ENCODE peak calls at places on chromosomes 3 and 15, in eight cellular contexts. One of them, this sample, is unnamed.

GRCh38 chr15:95884276-95884675 is 446.2 kb upstream of the NR2F2 start:
- DNase-seq in Panc1: no peak
- DNase-seq in K562: no peak
- DNase-seq in HepG2: no peak
- DNase-seq in GM12878: no peak
- DNase-seq in esophagus muscularis mucosa: no peak
- DNase-seq in stomach: no peak
- DNase-seq in HCT116: no peak
- DNase-seq in this sample: no peak

GRCh38 chr3:111227216-111227615 is 155.6 kb downstream of the NECTIN3 start:
- DNase-seq in HCT116: no peak
- DNase-seq in K562: no peak
- DNase-seq in HepG2: no peak
- DNase-seq in stomach: no peak
- DNase-seq in esophagus muscularis mucosa: no peak
- DNase-seq in GM12878: no peak
- DNase-seq in Panc1: no peak
- DNase-seq in this sample: no peak

GRCh38 chr3:171054921-171055320 is 28.4 kb upstream of the SLC2A2 start:
- DNase-seq in HCT116: no peak
- DNase-seq in stomach: no peak
- DNase-seq in K562: no peak
- DNase-seq in HepG2: no peak
- DNase-seq in GM12878: no peak
- DNase-seq in esophagus muscularis mucosa: no peak
- DNase-seq in Panc1: no peak
- DNase-seq in this sample: no peak

GRCh38 chr3:198064420-198064819 is 104.4 kb downstream of the LMLN start:
- DNase-seq in K562: no peak
- DNase-seq in HCT116: no peak
- DNase-seq in GM12878: no peak
- DNase-seq in Panc1: no peak
- DNase-seq in stomach: no peak
- DNase-seq in esophagus muscularis mucosa: no peak
- DNase-seq in HepG2: no peak
- DNase-seq in this sample: no peak

GRCh38 chr3:166570136-166570535 is 732.9 kb upstream of the BCHE start:
- DNase-seq in GM12878: no peak
- DNase-seq in HepG2: no peak
- DNase-seq in stomach: no peak
- DNase-seq in esophagus muscularis mucosa: no peak
- DNase-seq in HCT116: no peak
- DNase-seq in K562: no peak
- DNase-seq in Panc1: no peak
- DNase-seq in this sample: no peak

GRCh38 chr15:49987198-49987785 is 131.7 kb downstream of the ATP8B4 start:
- DNase-seq in K562: no peak
- DNase-seq in HepG2: no peak
- DNase-seq in HCT116: no peak
- DNase-seq in GM12878: no peak
- DNase-seq in Panc1: no peak
- DNase-seq in esophagus muscularis mucosa: no peak
- DNase-seq in stomach: no peak
- DNase-seq in this sample: no peak

GRCh38 chr3:161682715-161683114 is 186.1 kb downstream of the OTOL1 start:
- DNase-seq in K562: no peak
- DNase-seq in HCT116: no peak
- DNase-seq in GM12878: no peak
- DNase-seq in esophagus muscularis mucosa: no peak
- DNase-seq in Panc1: no peak
- DNase-seq in stomach: no peak
- DNase-seq in HepG2: no peak
- DNase-seq in this sample: no peak

GRCh38 chr15:47409601-47410000 is 307.7 kb upstream of the SEMA6D start:
- DNase-seq in Panc1: no peak
- DNase-seq in stomach: no peak
- DNase-seq in K562: no peak
- DNase-seq in GM12878: no peak
- DNase-seq in HCT116: no peak
- DNase-seq in esophagus muscularis mucosa: no peak
- DNase-seq in HepG2: no peak
- DNase-seq in this sample: no peak

GRCh38 chr3:110734524-110734923 is 337.1 kb upstream of the NECTIN3 start:
- DNase-seq in Panc1: no peak
- DNase-seq in esophagus muscularis mucosa: no peak
- DNase-seq in stomach: no peak
- DNase-seq in HepG2: no peak
- DNase-seq in K562: no peak
- DNase-seq in HCT116: no peak
- DNase-seq in GM12878: no peak
- DNase-seq in this sample: no peak

GRCh38 chr3:117444175-117444574 is 734.6 kb downstream of the TUSC7 start:
- DNase-seq in Panc1: no peak
- DNase-seq in K562: no peak
- DNase-seq in HepG2: no peak
- DNase-seq in esophagus muscularis mucosa: no peak
- DNase-seq in HCT116: no peak
- DNase-seq in GM12878: no peak
- DNase-seq in stomach: no peak
- DNase-seq in this sample: no peak

GRCh38 chr3:135887220-135887619 is 78.3 kb upstream of the PPP2R3A start:
- DNase-seq in Panc1: no peak
- DNase-seq in K562: no peak
- DNase-seq in HCT116: peak
- DNase-seq in stomach: no peak
- DNase-seq in HepG2: no peak
- DNase-seq in GM12878: no peak
- DNase-seq in esophagus muscularis mucosa: no peak
- DNase-seq in this sample: no peak

GRCh38 chr3:138774529-138775253 is 60.0 kb downstream of the PIK3CB start:
- DNase-seq in Panc1: peak
- DNase-seq in esophagus muscularis mucosa: no peak
- DNase-seq in HepG2: peak
- DNase-seq in K562: peak
- DNase-seq in stomach: peak
- DNase-seq in GM12878: no peak
- DNase-seq in HCT116: peak
- DNase-seq in this sample: no peak

GRCh38 chr3:147423601-147424324 is 14.6 kb downstream of the ZIC1 start:
- DNase-seq in stomach: no peak
- DNase-seq in Panc1: no peak
- DNase-seq in HCT116: no peak
- DNase-seq in GM12878: no peak
- DNase-seq in K562: no peak
- DNase-seq in HepG2: no peak
- DNase-seq in esophagus muscularis mucosa: no peak
- DNase-seq in this sample: no peak
- TF ChIP-seq POLR2AphosphoS5 in stomach: no peak
- TF ChIP-seq POLR2AphosphoS5 in Panc1: no peak
- TF ChIP-seq POLR2AphosphoS5 in HCT116: no peak
- TF ChIP-seq POLR2AphosphoS5 in GM12878: no peak
- TF ChIP-seq POLR2AphosphoS5 in K562: no peak
- TF ChIP-seq POLR2AphosphoS5 in HepG2: no peak
- TF ChIP-seq POLR2AphosphoS5 in esophagus muscularis mucosa: no peak
- TF ChIP-seq POLR2AphosphoS5 in this sample: no peak

DNA sequence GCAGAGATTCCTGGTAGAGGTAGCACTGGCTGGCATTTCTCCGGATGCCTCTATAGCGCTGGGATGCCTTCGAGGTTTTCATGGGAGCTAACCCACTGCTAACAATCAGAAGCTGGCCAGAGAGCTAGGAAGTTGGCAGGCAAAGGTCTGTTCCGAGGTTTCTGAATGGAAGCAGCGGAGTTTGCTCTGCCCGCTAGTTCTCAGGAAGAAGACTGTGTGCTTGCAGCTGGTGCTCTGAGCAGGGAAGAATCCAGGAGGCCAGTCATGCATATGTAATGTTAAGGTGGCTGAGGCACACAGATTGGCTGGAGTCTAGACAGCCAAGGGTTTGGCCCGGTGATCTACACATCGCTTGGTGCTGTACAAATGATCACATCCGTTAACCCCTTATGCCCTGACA is at the start of gene TMC3:
- DNase-seq in HepG2: no peak
- DNase-seq in Panc1: no peak
- DNase-seq in HCT116: no peak
- DNase-seq in esophagus muscularis mucosa: no peak
- DNase-seq in K562: no peak
- DNase-seq in GM12878: no peak
- DNase-seq in stomach: no peak
- DNase-seq in this sample: no peak
- TF ChIP-seq POLR2AphosphoS5 in HepG2: no peak
- TF ChIP-seq POLR2AphosphoS5 in Panc1: no peak
- TF ChIP-seq POLR2AphosphoS5 in HCT116: no peak
- TF ChIP-seq POLR2AphosphoS5 in esophagus muscularis mucosa: no peak
- TF ChIP-seq POLR2AphosphoS5 in K562: no peak
- TF ChIP-seq POLR2AphosphoS5 in GM12878: no peak
- TF ChIP-seq POLR2AphosphoS5 in stomach: no peak
- TF ChIP-seq POLR2AphosphoS5 in this sample: no peak

GRCh38 chr3:133989931-133990702 is 39.6 kb downstream of the SLCO2A1 start:
- DNase-seq in Panc1: no peak
- DNase-seq in esophagus muscularis mucosa: no peak
- DNase-seq in GM12878: no peak
- DNase-seq in K562: no peak
- DNase-seq in stomach: no peak
- DNase-seq in HCT116: no peak
- DNase-seq in HepG2: no peak
- DNase-seq in this sample: no peak

GRCh38 chr3:133991209-133991608 is 38.5 kb downstream of the SLCO2A1 start:
- DNase-seq in esophagus muscularis mucosa: no peak
- DNase-seq in stomach: no peak
- DNase-seq in HCT116: no peak
- DNase-seq in HepG2: no peak
- DNase-seq in Panc1: no peak
- DNase-seq in K562: no peak
- DNase-seq in GM12878: no peak
- DNase-seq in this sample: no peak

GRCh38 chr3:133992385-133992784 is 37.3 kb downstream of the SLCO2A1 start:
- DNase-seq in stomach: no peak
- DNase-seq in HCT116: no peak
- DNase-seq in GM12878: no peak
- DNase-seq in K562: no peak
- DNase-seq in Panc1: no peak
- DNase-seq in esophagus muscularis mucosa: no peak
- DNase-seq in HepG2: no peak
- DNase-seq in this sample: no peak

GRCh38 chr3:133992951-133993595 is 36.7 kb downstream of the SLCO2A1 start:
- DNase-seq in Panc1: no peak
- DNase-seq in HCT116: no peak
- DNase-seq in esophagus muscularis mucosa: no peak
- DNase-seq in GM12878: no peak
- DNase-seq in K562: no peak
- DNase-seq in HepG2: no peak
- DNase-seq in stomach: no peak
- DNase-seq in this sample: no peak

DNA sequence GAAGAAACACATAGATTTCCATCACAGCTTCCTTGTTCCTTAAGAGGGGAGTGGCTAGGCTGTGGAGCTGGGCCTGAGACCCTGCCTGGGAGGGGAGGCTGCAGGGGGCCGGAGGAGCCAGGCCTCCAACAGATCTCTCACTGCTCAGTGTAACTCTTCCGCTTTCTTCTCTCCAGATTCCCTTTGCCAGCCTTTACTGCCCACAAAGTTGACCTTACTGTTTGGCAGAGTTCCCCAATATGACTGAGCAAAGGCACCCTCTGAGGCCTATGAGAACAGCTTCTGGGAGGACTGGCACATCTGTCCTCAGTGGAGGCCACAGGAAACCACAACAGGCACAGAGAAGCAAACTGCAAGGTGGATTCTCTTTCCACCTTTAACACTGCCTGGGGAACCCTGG is 38.1 kb downstream of the SLCO2A1 start:
- DNase-seq in stomach: no peak
- DNase-seq in HepG2: no peak
- DNase-seq in esophagus muscularis mucosa: no peak
- DNase-seq in GM12878: no peak
- DNase-seq in Panc1: no peak
- DNase-seq in K562: no peak
- DNase-seq in HCT116: no peak
- DNase-seq in this sample: no peak
- TF ChIP-seq POLR2AphosphoS5 in stomach: no peak
- TF ChIP-seq POLR2AphosphoS5 in HepG2: no peak
- TF ChIP-seq POLR2AphosphoS5 in esophagus muscularis mucosa: no peak
- TF ChIP-seq POLR2AphosphoS5 in GM12878: no peak
- TF ChIP-seq POLR2AphosphoS5 in Panc1: no peak
- TF ChIP-seq POLR2AphosphoS5 in K562: no peak
- TF ChIP-seq POLR2AphosphoS5 in HCT116: no peak
- TF ChIP-seq POLR2AphosphoS5 in this sample: no peak

GRCh38 chr3:178916223-178916622 is 155.4 kb downstream of the ZMAT3 start:
- DNase-seq in HepG2: no peak
- DNase-seq in esophagus muscularis mucosa: no peak
- DNase-seq in stomach: no peak
- DNase-seq in Panc1: no peak
- DNase-seq in GM12878: no peak
- DNase-seq in HCT116: no peak
- DNase-seq in K562: no peak
- DNase-seq in this sample: no peak
- TF ChIP-seq POLR2AphosphoS5 in HepG2: no peak
- TF ChIP-seq POLR2AphosphoS5 in esophagus muscularis mucosa: no peak
- TF ChIP-seq POLR2AphosphoS5 in stomach: no peak
- TF ChIP-seq POLR2AphosphoS5 in Panc1: no peak
- TF ChIP-seq POLR2AphosphoS5 in GM12878: no peak
- TF ChIP-seq POLR2AphosphoS5 in HCT116: no peak
- TF ChIP-seq POLR2AphosphoS5 in K562: no peak
- TF ChIP-seq POLR2AphosphoS5 in this sample: no peak

DNA sequence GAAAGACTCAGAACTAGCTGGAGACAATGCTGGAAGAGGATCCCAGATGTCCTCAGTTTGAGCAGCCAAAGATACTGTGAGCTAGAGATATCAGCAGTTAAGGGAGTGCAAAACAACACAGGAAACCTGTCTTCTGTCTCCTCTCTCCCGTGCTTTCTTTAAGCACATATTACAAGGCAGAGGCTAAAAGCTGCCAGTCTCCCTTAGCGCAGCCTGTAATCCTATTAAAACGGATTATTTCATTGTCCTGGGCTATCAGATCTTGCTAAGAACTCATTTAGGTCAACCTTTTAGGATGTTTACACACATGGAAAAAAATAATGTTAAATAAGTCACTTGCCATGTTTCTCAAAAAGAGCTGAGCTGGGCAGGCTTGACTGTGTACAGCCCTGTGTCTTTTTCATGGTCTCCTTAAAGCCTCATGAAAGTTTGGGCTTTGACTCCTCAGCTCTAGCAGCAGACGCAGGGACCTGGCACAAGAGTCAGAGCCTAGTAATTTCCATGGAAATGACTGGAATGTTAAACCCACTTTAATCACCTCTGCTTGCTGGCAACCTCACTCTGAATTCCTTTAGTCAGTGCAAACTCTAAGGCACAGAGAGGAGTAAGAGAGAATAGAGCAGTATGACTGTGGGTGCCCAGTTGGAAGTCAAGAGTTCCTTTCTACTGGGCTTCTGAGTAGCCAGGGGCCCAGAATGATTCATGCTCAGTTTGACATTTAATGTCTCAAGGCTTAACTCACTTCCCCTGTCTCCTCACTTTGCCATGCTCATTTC is 491.9 kb downstream of the NTRK3 start:
- DNase-seq in esophagus muscularis mucosa: no peak
- DNase-seq in HepG2: no peak
- DNase-seq in HCT116: no peak
- DNase-seq in GM12878: no peak
- DNase-seq in stomach: no peak
- DNase-seq in Panc1: no peak
- DNase-seq in K562: no peak
- DNase-seq in this sample: no peak
- TF ChIP-seq POLR2AphosphoS5 in esophagus muscularis mucosa: no peak
- TF ChIP-seq POLR2AphosphoS5 in HepG2: no peak
- TF ChIP-seq POLR2AphosphoS5 in HCT116: no peak
- TF ChIP-seq POLR2AphosphoS5 in GM12878: no peak
- TF ChIP-seq POLR2AphosphoS5 in stomach: no peak
- TF ChIP-seq POLR2AphosphoS5 in Panc1: no peak
- TF ChIP-seq POLR2AphosphoS5 in K562: no peak
- TF ChIP-seq POLR2AphosphoS5 in this sample: no peak

This sample was measured in upper lobe of left lung.